ENCODE peak calls at places on chromosomes 2 and 18, in four cellular contexts. S is AG20443, R is NCI-H2029, A is activated gamma-delta T cell treated with Interleukin-2 at 50 U/mL for 16 hours. O is an unnamed sample.
A peak's percentile ranks its signal among the peaks of the same experiment; 100 is the strongest.

GRCh38 chr18:79384151-79384807 is 11.5 kb upstream of the NFATC1 start:
- DNase-seq in A (no peak), R (no peak), S (no peak), O (no peak)

GRCh38 chr2:77521931-77522470 is at the start of gene LRRTM4:
- DNase-seq in S (no peak), A (no peak), R (no peak), O (no peak)

GRCh38 chr18:48408111-48408726 is 964 bp downstream of the ZBTB7C start:
- DNase-seq in S (no peak), A (no peak), R (no peak), O (no peak)

GRCh38 chr2:233091595-233092375 is 31.6 kb downstream of the INPP5D start:
- DNase-seq in S (no peak), A (no peak), R (no peak), O (peak; percentile 5)

GRCh38 chr2:206396216-206396615 is 47.1 kb upstream of the ADAM23 start:
- DNase-seq in S (no peak), A (no peak), R (no peak), O (no peak)

GRCh38 chr2:196884368-196884767 is 42.1 kb downstream of the PGAP1 start:
- DNase-seq in R (no peak), S (no peak), A (no peak), O (no peak)

GRCh38 chr2:46416739-46417403 is 62.5 kb upstream of the TMEM247 start:
- DNase-seq in A (no peak), R (no peak), S (no peak), O (no peak)

GRCh38 chr2:18788590-18788989 is 199.2 kb upstream of the NT5C1B start:
- DNase-seq in R (no peak), A (no peak), S (no peak), O (no peak)

GRCh38 chr18:45449761-45450227 is 165.5 kb upstream of the SLC14A2 start:
- DNase-seq in A (no peak), R (peak; percentile 15), S (peak; percentile 66), O (no peak)

GRCh38 chr2:108182489-108182888 is 57.3 kb upstream of the SULT1C3 start:
- DNase-seq in S (no peak), R (no peak), A (no peak), O (no peak)

GRCh38 chr2:166375736-166376487 is at the start of gene SCN9A:
- DNase-seq in S (peak; percentile 88), R (peak; percentile 47), A (peak; percentile 6), O (peak; percentile 8)

GRCh38 chr2:121530563-121531334 is at the start of gene RNU4ATAC:
- DNase-seq in A (peak; percentile 83), S (peak; percentile 90), R (peak; percentile 81), O (peak; percentile 90)

GRCh38 chr2:136538489-136538888 is 226.9 kb upstream of the THSD7B start:
- DNase-seq in R (no peak), S (no peak), A (no peak), O (no peak)

GRCh38 chr18:56550121-56550520 is 88.3 kb downstream of the TXNL1 start:
- DNase-seq in S (no peak), A (no peak), R (no peak), O (no peak)

GRCh38 chr2:232455426-232456255 is at the start of gene ALPI:
- DNase-seq in A (no peak), S (no peak), R (no peak), O (no peak)

GRCh38 chr2:228039752-228040534 is 141.5 kb downstream of the SPHKAP start:
- DNase-seq in R (no peak), A (no peak), S (peak; percentile 46), O (no peak)

GRCh38 chr2:4556136-4556535 is 852.8 kb downstream of the DCDC2C start:
- DNase-seq in S (no peak), A (no peak), R (no peak), O (no peak)

GRCh38 chr2:241636182-241636982 is 576 bp downstream of the THAP4 start:
- DNase-seq in R (no peak), S (peak; percentile 76), A (no peak), O (peak; percentile 77)

GRCh38 chr2:3651686-3652516 is 6.1 kb upstream of the ALLC start:
- DNase-seq in A (peak; percentile 60), R (peak; percentile 92), S (peak; percentile 66), O (peak; percentile 76)

GRCh38 chr2:183868707-183869106 is 729.6 kb upstream of the ZNF804A start:
- DNase-seq in R (no peak), S (no peak), A (no peak), O (no peak)

GRCh38 chr2:158973511-158973956 is 5.1 kb downstream of the TANC1 start:
- DNase-seq in A (no peak), S (no peak), R (peak; percentile 83), O (no peak)

GRCh38 chr2:73418343-73418742 is 32.7 kb downstream of the ALMS1 start:
- DNase-seq in A (no peak), R (no peak), S (peak; percentile 86), O (no peak)

GRCh38 chr18:2091937-2092336 is 479.4 kb downstream of the METTL4 start:
- DNase-seq in A (no peak), R (no peak), S (no peak), O (no peak)

GRCh38 chr2:214310319-214310718 is 100.5 kb upstream of the VWC2L start:
- DNase-seq in S (no peak), A (no peak), R (no peak), O (no peak)

GRCh38 chr2:222960126-222960525 is 91.9 kb upstream of the KCNE4 start:
- DNase-seq in A (no peak), R (no peak), S (peak; percentile 36), O (no peak)

GRCh38 chr2:175111200-175111657 is 56.8 kb downstream of the ATF2 start:
- DNase-seq in R (peak; percentile 22), A (no peak), S (peak; percentile 54), O (no peak)

GRCh38 chr2:584863-585823 is 92.1 kb downstream of the TMEM18 start:
- DNase-seq in R (no peak), S (no peak), A (peak; percentile 33), O (peak; percentile 52)

O was measured in B cell.